ENCODE peak calls at places on chromosomes 5 and 9, in nine cellular contexts. A is GM04504; E is A172; V is iPS DF 19.7; P is activated CD4-positive, alpha-beta T cell treated with anti-CD3 and anti-CD28 coated beads, Interleukin-2, amount 50 U/mL, for 24 hours; N is tibial artery; Q is GM12892; T is stimulated activated CD8-positive, alpha-beta memory T cell treated with anti-CD3 and anti-CD28 coated beads, Interleukin-7, amount 100 ng/mL, for 1 hour; F is activated CD8-positive, alpha-beta T cell treated with anti-CD3 and anti-CD28 coated beads, Interleukin-2, amount 10 ng/mL, durations not matched to agents 7 days and 5 days. I is an unnamed sample.

GRCh38 chr9:87668222-87668621 is 57.7 kb upstream of the CTSL start:
- DNase-seq in T (no peak), E (no peak), P (no peak), V (no peak), A (no peak), F (no peak), Q (no peak), N (no peak), I (no peak)

GRCh38 chr5:172868436-172868923 is 34.4 kb downstream of the ERGIC1 start:
- DNase-seq in P (no peak), Q (no peak), T (no peak), V (no peak), E (peak), N (no peak), A (no peak), F (no peak), I (peak)

GRCh38 chr5:146027746-146028145 is 77.6 kb downstream of the PLAC8L1 start:
- DNase-seq in A (no peak), F (no peak), V (no peak), T (no peak), N (no peak), E (peak), P (no peak), Q (no peak), I (peak)

GRCh38 chr5:170761708-170762066 is 21.8 kb upstream of the GABRP start:
- DNase-seq in P (no peak), E (no peak), T (no peak), N (no peak), Q (no peak), A (no peak), V (no peak), F (no peak), I (no peak)

GRCh38 chr5:133930061-133930823 is 38.2 kb downstream of the C5orf15 start:
- DNase-seq in P (peak), T (peak), N (peak), F (peak), A (peak), E (no peak), Q (no peak), V (no peak), I (no peak)

GRCh38 chr9:80650964-80651555 is 1038.3 kb downstream of the TLE1 start:
- DNase-seq in F (no peak), V (no peak), Q (no peak), A (no peak), T (no peak), E (peak), P (no peak), N (no peak), I (peak)

GRCh38 chr5:57232293-57233033 is 58.6 kb downstream of the GPBP1 start:
- DNase-seq in V (no peak), N (no peak), Q (no peak), E (peak), P (no peak), T (no peak), F (no peak), A (no peak), I (no peak)

GRCh38 chr5:98588225-98588624 is 185.2 kb upstream of the RGMB start:
- DNase-seq in A (peak), T (no peak), V (no peak), N (no peak), E (no peak), Q (no peak), P (no peak), F (no peak), I (no peak)

GRCh38 chr9:114166606-114167572 is 11.6 kb downstream of the COL27A1 start:
- DNase-seq in N (no peak), T (no peak), F (no peak), P (no peak), Q (no peak), V (no peak), E (peak), A (no peak), I (no peak)

GRCh38 chr9:29043070-29043469 is 1469.8 kb upstream of the C9orf72 start:
- DNase-seq in A (no peak), N (no peak), E (no peak), V (no peak), Q (no peak), T (no peak), P (no peak), F (no peak), I (no peak)

GRCh38 chr5:63131618-63132285 is 553.1 kb downstream of the LRRC70 start:
- DNase-seq in Q (no peak), N (no peak), T (no peak), F (no peak), V (no peak), A (no peak), E (peak), P (no peak), I (no peak)

GRCh38 chr5:108432024-108432423 is 50.1 kb upstream of the FBXL17 start:
- DNase-seq in A (peak), F (no peak), P (no peak), N (no peak), V (no peak), Q (no peak), T (no peak), E (no peak), I (no peak)

GRCh38 chr9:38259519-38260218 is 132.8 kb upstream of the ALDH1B1 start:
- DNase-seq in T (no peak), A (no peak), V (no peak), F (no peak), P (no peak), N (no peak), E (no peak), Q (no peak), I (no peak)

GRCh38 chr9:4167728-4168127 is 132.1 kb downstream of the GLIS3 start:
- DNase-seq in V (no peak), E (no peak), T (no peak), Q (no peak), A (no peak), P (no peak), F (no peak), N (no peak), I (peak)

GRCh38 chr5:71892641-71893340 is 173.7 kb downstream of the CARTPT start:
- DNase-seq in E (no peak), P (no peak), F (no peak), Q (no peak), A (no peak), N (no peak), V (no peak), T (no peak), I (peak)

GRCh38 chr5:127321465-127321864 is 30.9 kb downstream of the MEGF10 start:
- DNase-seq in E (no peak), V (no peak), N (no peak), P (no peak), Q (no peak), A (no peak), F (no peak), T (no peak), I (no peak)

I was measured in NCI-H226.